ENCODE peak calls at places on chromosomes 11 and 22, in four cellular contexts. One of them, this sample, is unnamed.
A peak's percentile ranks its signal among the peaks of the same experiment; 100 is the strongest.

GRCh38 chr11:43788394-43788793 is 92.2 kb upstream of the ALKBH3 start:
- DNase-seq in ovary: no peak
- DNase-seq in dorsolateral prefrontal cortex: no peak
- DNase-seq in left lung: no peak
- DNase-seq in this sample: no peak

GRCh38 chr11:60942970-60943565 is 8.9 kb downstream of the SLC15A3 start:
- DNase-seq in ovary: no peak
- DNase-seq in dorsolateral prefrontal cortex: no peak
- DNase-seq in left lung: peak; percentile 45
- DNase-seq in this sample: no peak

GRCh38 chr11:93700830-93701229 is 39.3 kb downstream of the CEP295 start:
- DNase-seq in ovary: no peak
- DNase-seq in dorsolateral prefrontal cortex: no peak
- DNase-seq in left lung: no peak
- DNase-seq in this sample: no peak

GRCh38 chr11:726278-726915 is 20.4 kb downstream of the EPS8L2 start:
- DNase-seq in ovary: peak; percentile 63
- DNase-seq in dorsolateral prefrontal cortex: no peak
- DNase-seq in left lung: peak; percentile 54
- DNase-seq in this sample: peak; percentile 60

GRCh38 chr11:130313383-130314183 is 1.1 kb downstream of the ZBTB44 start:
- DNase-seq in ovary: no peak
- DNase-seq in dorsolateral prefrontal cortex: no peak
- DNase-seq in left lung: no peak
- DNase-seq in this sample: no peak

GRCh38 chr11:114019574-114019973 is 39.9 kb upstream of the ZBTB16 start:
- DNase-seq in ovary: no peak
- DNase-seq in dorsolateral prefrontal cortex: no peak
- DNase-seq in left lung: no peak
- DNase-seq in this sample: no peak

GRCh38 chr22:37777122-37777687 is 30.5 kb upstream of the GCAT start:
- DNase-seq in ovary: no peak
- DNase-seq in dorsolateral prefrontal cortex: no peak
- DNase-seq in left lung: peak; percentile 72
- DNase-seq in this sample: no peak

GRCh38 chr11:33700425-33701271 is at the start of gene C11orf91:
- DNase-seq in ovary: peak; percentile 99
- DNase-seq in dorsolateral prefrontal cortex: peak; percentile 84
- DNase-seq in left lung: peak; percentile 97
- DNase-seq in this sample: peak; percentile 97

GRCh38 chr22:45632791-45633515 is 38.7 kb upstream of the ATXN10 start:
- DNase-seq in ovary: no peak
- DNase-seq in dorsolateral prefrontal cortex: no peak
- DNase-seq in left lung: no peak
- DNase-seq in this sample: no peak

GRCh38 chr22:21047730-21048129 is 2.0 kb downstream of the LRRC74B start:
- DNase-seq in ovary: no peak
- DNase-seq in dorsolateral prefrontal cortex: no peak
- DNase-seq in left lung: no peak
- DNase-seq in this sample: no peak

GRCh38 chr11:7918141-7918540 is 12.9 kb downstream of the OR10A6 start:
- DNase-seq in ovary: no peak
- DNase-seq in dorsolateral prefrontal cortex: no peak
- DNase-seq in left lung: no peak
- DNase-seq in this sample: no peak

GRCh38 chr22:49826603-49827306 is 918 bp downstream of the BRD1 start:
- DNase-seq in ovary: peak; percentile 69
- DNase-seq in dorsolateral prefrontal cortex: no peak
- DNase-seq in left lung: no peak
- DNase-seq in this sample: peak; percentile 72

GRCh38 chr22:23520875-23521441 is 59.1 kb downstream of the IGLL1 start:
- DNase-seq in ovary: peak; percentile 79
- DNase-seq in dorsolateral prefrontal cortex: peak; percentile 42
- DNase-seq in left lung: no peak
- DNase-seq in this sample: peak; percentile 65

GRCh38 chr11:108498816-108499408 is 728 bp upstream of the POGLUT3 start:
- DNase-seq in ovary: peak; percentile 39
- DNase-seq in dorsolateral prefrontal cortex: no peak
- DNase-seq in left lung: no peak
- DNase-seq in this sample: peak; percentile 21

GRCh38 chr11:68142028-68142412 is 20.8 kb upstream of the CHKA start:
- DNase-seq in ovary: no peak
- DNase-seq in dorsolateral prefrontal cortex: no peak
- DNase-seq in left lung: peak; percentile 55
- DNase-seq in this sample: no peak

DNA sequence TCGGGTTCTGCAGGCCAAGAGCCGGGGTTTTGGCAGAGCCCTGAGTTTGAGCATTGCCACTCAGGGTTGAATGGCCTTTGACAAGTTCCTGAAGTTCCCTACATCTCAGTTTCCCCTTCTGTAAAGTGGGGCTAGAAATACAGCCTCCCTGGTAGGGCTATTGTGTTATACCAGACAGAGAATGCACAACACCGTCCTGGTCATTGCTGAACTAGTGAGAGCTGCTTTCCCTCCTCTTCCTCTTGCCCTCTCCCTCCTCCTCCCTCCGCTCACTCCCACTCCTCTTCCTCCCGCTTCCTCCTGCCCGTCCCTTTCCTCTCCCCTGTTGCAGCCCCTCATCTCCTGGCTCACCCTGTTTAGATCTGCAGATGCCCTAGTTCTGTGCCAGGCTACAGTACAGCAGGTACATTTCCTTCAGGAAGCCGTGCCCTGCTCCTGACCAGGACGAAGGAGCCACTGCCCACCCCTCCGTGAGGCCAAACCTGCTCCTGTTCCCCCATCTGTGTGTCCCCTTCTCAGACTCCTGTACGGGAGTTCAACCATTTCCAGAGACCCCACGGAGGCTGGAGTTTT is 91.5 kb upstream of the SHANK2 start:
- DNase-seq in ovary: no peak
- DNase-seq in dorsolateral prefrontal cortex: no peak
- DNase-seq in left lung: no peak
- DNase-seq in this sample: no peak
- H3K27me3 ChIP-seq in ovary: no peaks in the 10 kb centered on the region
- H3K27me3 ChIP-seq in dorsolateral prefrontal cortex: no peaks in the 10 kb centered on the region
- H3K27me3 ChIP-seq in left lung: no peaks in the 10 kb centered on the region
- H3K27me3 ChIP-seq in this sample: no peaks in the 10 kb centered on the region

GRCh38 chr11:84045146-84045545 is 759.0 kb upstream of the CCDC90B start:
- DNase-seq in ovary: no peak
- DNase-seq in dorsolateral prefrontal cortex: no peak
- DNase-seq in left lung: no peak
- DNase-seq in this sample: no peak
- H3K27ac ChIP-seq in ovary: no peak overlapping the region
- H3K27ac ChIP-seq in dorsolateral prefrontal cortex: peak overlapping the region; percentile 4
- H3K27ac ChIP-seq in left lung: no peak overlapping the region
- H3K27ac ChIP-seq in this sample: no peak overlapping the region

GRCh38 chr11:117794144-117794543 is 2.9 kb downstream of the DSCAML1 start:
- DNase-seq in ovary: no peak
- DNase-seq in dorsolateral prefrontal cortex: peak; percentile 59
- DNase-seq in left lung: no peak
- DNase-seq in this sample: no peak

GRCh38 chr11:117795726-117796455 is 1.1 kb downstream of the DSCAML1 start:
- DNase-seq in ovary: no peak
- DNase-seq in dorsolateral prefrontal cortex: no peak
- DNase-seq in left lung: no peak
- DNase-seq in this sample: no peak

GRCh38 chr11:117796456-117797428 is at the start of gene DSCAML1:
- DNase-seq in ovary: no peak
- DNase-seq in dorsolateral prefrontal cortex: no peak
- DNase-seq in left lung: no peak
- DNase-seq in this sample: peak; percentile 33

GRCh38 chr11:117793521-117793920 is 3.5 kb downstream of the DSCAML1 start:
- DNase-seq in ovary: no peak
- DNase-seq in dorsolateral prefrontal cortex: no peak
- DNase-seq in left lung: no peak
- DNase-seq in this sample: no peak

GRCh38 chr11:117794772-117795629 is 2.0 kb downstream of the DSCAML1 start:
- DNase-seq in ovary: no peak
- DNase-seq in dorsolateral prefrontal cortex: no peak
- DNase-seq in left lung: no peak
- DNase-seq in this sample: no peak
- H3K27me3 ChIP-seq in ovary: no peaks in the 10 kb centered on the region
- H3K27me3 ChIP-seq in dorsolateral prefrontal cortex: no peaks in the 10 kb centered on the region
- H3K27me3 ChIP-seq in left lung: peaks cover 51% of the 10 kb centered on the region
- H3K27me3 ChIP-seq in this sample: no peaks in the 10 kb centered on the region

DNA sequence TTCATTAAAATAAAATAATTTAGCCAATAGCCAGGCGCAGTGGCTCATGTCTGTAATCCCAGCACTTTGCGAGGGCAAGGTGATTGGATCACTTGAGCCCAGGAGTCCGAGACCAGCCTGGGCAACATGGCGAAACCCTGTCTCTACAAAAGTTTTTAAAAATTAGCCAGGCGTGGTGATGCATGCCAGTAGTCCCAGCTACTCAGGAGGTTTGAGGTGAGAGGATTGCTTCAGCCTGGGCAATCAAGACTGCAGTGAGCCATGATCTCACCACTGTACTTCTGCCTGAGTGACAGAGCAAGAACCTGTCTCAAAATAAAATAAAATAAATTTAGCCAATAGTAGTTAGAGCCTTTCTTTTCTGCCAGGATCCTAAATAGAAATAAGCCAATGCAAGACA is 12.2 kb downstream of the HPS5 start:
- DNase-seq in ovary: no peak
- DNase-seq in dorsolateral prefrontal cortex: no peak
- DNase-seq in left lung: no peak
- DNase-seq in this sample: no peak
- H3K27ac ChIP-seq in ovary: no peak overlapping the region
- H3K27ac ChIP-seq in dorsolateral prefrontal cortex: no peak overlapping the region
- H3K27ac ChIP-seq in left lung: no peak overlapping the region
- H3K27ac ChIP-seq in this sample: no peak overlapping the region

DNA sequence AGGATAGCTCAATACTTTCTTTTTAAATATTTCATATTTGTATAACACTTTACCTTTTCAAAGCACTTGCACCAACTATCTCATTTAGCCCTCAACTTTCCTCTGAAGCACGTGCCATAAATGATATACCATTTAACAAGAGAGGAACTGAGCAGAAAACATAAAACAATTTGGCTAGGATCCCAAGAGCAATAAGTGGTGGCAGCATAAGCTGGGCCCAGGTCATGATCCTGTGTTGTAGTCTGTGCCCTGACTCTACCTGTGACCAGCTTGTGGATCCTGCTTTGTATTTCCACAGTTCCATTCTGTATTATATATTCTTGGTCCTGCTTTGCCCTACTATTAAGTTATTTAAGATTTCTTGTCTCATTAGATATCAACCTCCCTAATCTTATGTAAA is 11.5 kb downstream of the ATP5MG start:
- DNase-seq in ovary: no peak
- DNase-seq in dorsolateral prefrontal cortex: no peak
- DNase-seq in left lung: no peak
- DNase-seq in this sample: no peak
- H3K27me3 ChIP-seq in ovary: no peaks in the 10 kb centered on the region
- H3K27me3 ChIP-seq in dorsolateral prefrontal cortex: no peaks in the 10 kb centered on the region
- H3K27me3 ChIP-seq in left lung: no peaks in the 10 kb centered on the region
- H3K27me3 ChIP-seq in this sample: no peaks in the 10 kb centered on the region

GRCh38 chr11:61962213-61963015 is 5.0 kb downstream of the FTH1 start:
- DNase-seq in ovary: no peak
- DNase-seq in dorsolateral prefrontal cortex: peak; percentile 24
- DNase-seq in left lung: peak; percentile 31
- DNase-seq in this sample: no peak
- H3K27ac ChIP-seq in ovary: peak overlapping the region; percentile 43
- H3K27ac ChIP-seq in dorsolateral prefrontal cortex: peak overlapping the region; percentile 97
- H3K27ac ChIP-seq in left lung: peak overlapping the region; percentile 99
- H3K27ac ChIP-seq in this sample: peak overlapping the region; percentile 76

This sample was measured in testis.